ENCODE peak calls at places on chromosomes 1 and 21, in nine cellular contexts. D is breast epithelium, N is heart left ventricle, H is tibial nerve, W is lower leg skin, Y is H1, V is spleen, C is prostate gland, S is endothelial cell of umbilical vein. M is an unnamed sample.

GRCh38 chr1:114033219-114033706 is 54.0 kb downstream of the OLFML3 start:
- DNase-seq in C (no peak), Y (no peak), S (no peak), D (no peak), V (no peak), N (no peak), W (no peak), H (no peak), M (no peak)

GRCh38 chr1:98045211-98046030 is 124.6 kb upstream of the DPYD start:
- DNase-seq in N (no peak), S (peak; percentile 68), W (no peak), H (no peak), C (no peak), D (no peak), V (peak; percentile 69), Y (no peak), M (no peak)

GRCh38 chr1:93816970-93817738 is 61.9 kb downstream of the DNTTIP2 start:
- DNase-seq in C (no peak), V (no peak), W (no peak), S (peak; percentile 96), H (no peak), Y (no peak), D (no peak), N (no peak), M (no peak)

GRCh38 chr1:5847013-5847654 is 145.1 kb downstream of the NPHP4 start:
- DNase-seq in V (no peak), W (no peak), Y (peak; percentile 41), H (no peak), C (no peak), D (no peak), S (no peak), N (no peak), M (no peak)

GRCh38 chr1:56190975-56191768 is 388.2 kb downstream of the PLPP3 start:
- DNase-seq in C (no peak), Y (no peak), N (no peak), W (no peak), H (no peak), S (no peak), D (no peak), V (no peak), M (no peak)

GRCh38 chr1:244653439-244654283 is 735 bp downstream of the DESI2 start:
- DNase-seq in H (no peak), Y (no peak), S (peak; percentile 38), V (no peak), C (no peak), W (no peak), D (no peak), N (no peak), M (no peak)

GRCh38 chr21:26748066-26748465 is 97.1 kb downstream of the ADAMTS1 start:
- DNase-seq in H (no peak), W (no peak), S (no peak), V (no peak), N (no peak), D (no peak), Y (no peak), C (no peak), M (no peak)

GRCh38 chr1:58293388-58293787 is 253.1 kb downstream of the OMA1 start:
- DNase-seq in H (no peak), D (no peak), Y (no peak), V (no peak), S (no peak), W (no peak), C (no peak), N (no peak), M (no peak)

GRCh38 chr1:4723106-4723505 is 68.7 kb downstream of the AJAP1 start:
- DNase-seq in W (no peak), H (no peak), V (no peak), S (no peak), D (no peak), C (no peak), Y (no peak), N (no peak), M (no peak)

GRCh38 chr1:4726620-4727341 is 72.4 kb downstream of the AJAP1 start:
- DNase-seq in H (no peak), D (no peak), W (no peak), N (no peak), C (no peak), Y (no peak), V (no peak), S (no peak), M (no peak)

GRCh38 chr1:4724695-4725250 is 70.4 kb downstream of the AJAP1 start:
- DNase-seq in H (no peak), C (no peak), D (no peak), W (no peak), S (no peak), Y (no peak), V (no peak), N (no peak), M (no peak)

GRCh38 chr1:4725416-4725815 is 71.0 kb downstream of the AJAP1 start:
- DNase-seq in V (no peak), C (no peak), S (no peak), H (no peak), W (no peak), Y (no peak), D (no peak), N (no peak), M (no peak)

GRCh38 chr1:4724001-4724400 is 69.6 kb downstream of the AJAP1 start:
- DNase-seq in W (no peak), D (no peak), H (no peak), N (no peak), S (no peak), V (no peak), Y (no peak), C (no peak), M (no peak)
- TF ChIP-seq CTCF in W (no peak), D (no peak), H (no peak), N (no peak), S (no peak), V (no peak), Y (no peak), C (no peak), M (no peak)

DNA sequence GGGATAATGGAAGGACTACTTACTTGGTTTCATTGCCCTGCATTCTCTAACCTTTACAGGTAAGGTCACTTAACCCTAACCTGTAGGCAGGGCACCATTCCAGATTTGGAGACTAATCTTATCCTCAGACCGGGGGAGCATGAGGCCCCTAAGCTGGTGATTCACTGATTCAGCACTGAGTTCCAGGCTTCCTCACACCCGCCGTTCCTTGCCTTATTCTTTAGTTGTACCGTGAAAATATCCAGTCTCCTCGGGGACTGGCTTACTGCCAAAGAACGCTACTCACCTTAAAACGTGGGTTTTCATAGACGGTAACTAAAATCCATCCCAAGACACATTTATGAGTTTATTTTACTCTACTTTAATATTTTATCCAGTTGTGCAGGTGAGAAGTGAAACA is 44.3 kb upstream of the COL24A1 start:
- DNase-seq in D (no peak), H (no peak), S (no peak), C (no peak), N (no peak), W (no peak), Y (no peak), V (no peak), M (no peak)
- TF ChIP-seq POLR2A in D (no peak), H (no peak), S (no peak), C (no peak), N (no peak), W (no peak), Y (no peak), V (no peak), M (no peak)

GRCh38 chr1:23661887-23662286 is 29.7 kb upstream of the RPL11 start:
- DNase-seq in H (no peak), C (no peak), Y (no peak), N (no peak), S (no peak), W (no peak), D (no peak), V (no peak), M (no peak)

GRCh38 chr1:23670709-23671108 is 20.9 kb upstream of the RPL11 start:
- DNase-seq in Y (no peak), N (no peak), D (no peak), H (no peak), C (no peak), S (no peak), W (no peak), V (no peak), M (no peak)

GRCh38 chr1:23660671-23661070 is 30.9 kb upstream of the RPL11 start:
- DNase-seq in H (no peak), D (no peak), N (no peak), S (no peak), V (peak; percentile 20), C (no peak), Y (no peak), W (no peak), M (no peak)

GRCh38 chr1:23667411-23667810 is 24.2 kb upstream of the RPL11 start:
- DNase-seq in Y (no peak), C (no peak), W (no peak), H (no peak), V (no peak), S (no peak), N (no peak), D (no peak), M (no peak)

DNA sequence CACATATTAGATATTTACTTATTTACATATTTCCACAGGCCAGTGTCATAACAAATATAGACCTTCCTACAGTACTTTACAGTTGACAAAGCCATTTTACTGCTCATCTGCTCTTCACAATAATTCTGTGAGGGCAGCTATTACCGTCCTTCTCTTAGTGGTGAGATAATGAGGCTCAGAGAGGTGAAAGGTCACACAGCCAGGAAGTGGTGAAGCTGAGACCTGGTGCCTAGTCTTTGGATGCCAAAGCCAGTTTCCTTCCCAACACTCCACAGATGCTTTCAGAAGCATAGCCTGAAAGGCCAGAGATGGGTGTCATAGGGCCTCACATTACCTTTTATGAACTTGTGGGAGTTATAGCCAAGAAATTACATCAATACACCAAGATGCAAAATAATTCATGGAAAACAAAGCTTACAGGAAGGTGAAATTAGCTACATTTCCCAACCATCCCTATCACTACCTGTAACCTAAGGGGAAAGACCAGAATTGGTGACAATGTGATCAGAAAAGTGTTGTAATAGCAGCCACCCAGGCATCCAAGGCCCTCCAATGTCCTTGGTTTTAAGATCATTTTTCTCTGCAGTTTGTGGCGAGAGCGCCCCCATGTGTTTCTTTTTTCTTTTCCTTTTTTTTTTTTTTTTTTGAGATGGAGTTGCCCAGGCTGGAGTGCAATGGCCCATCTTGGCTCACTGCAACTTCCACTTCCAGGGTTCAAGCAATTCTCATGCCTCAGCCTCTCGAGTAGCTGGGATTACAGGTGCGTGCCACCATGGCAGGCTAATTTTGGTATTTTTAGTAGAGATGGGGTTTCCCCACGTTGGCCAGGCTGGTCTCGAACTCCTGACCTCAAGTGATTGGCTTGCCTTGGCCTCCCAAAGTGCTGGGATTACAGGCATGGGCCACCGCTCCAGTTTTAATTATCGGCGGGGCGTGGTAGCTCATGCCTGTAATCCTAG is 26.5 kb upstream of the RPL11 start:
- DNase-seq in W (no peak), C (no peak), H (no peak), V (no peak), N (no peak), S (peak; percentile 39), Y (no peak), D (no peak), M (no peak)
- TF ChIP-seq CTCF in W (no peak), C (no peak), H (peak; percentile 45), V (peak; percentile 18), N (no peak), S (peak; percentile 23), Y (peak; percentile 60), D (no peak), M (peak; percentile 37)

GRCh38 chr1:205748398-205749093 is 1.4 kb downstream of the NUCKS1 start:
- DNase-seq in D (no peak), C (peak; percentile 33), N (no peak), W (no peak), V (no peak), S (no peak), Y (no peak), H (no peak), M (no peak)

GRCh38 chr1:205749826-205750682 is at the start of gene NUCKS1:
- DNase-seq in H (peak; percentile 98), D (peak; percentile 100), V (peak; percentile 98), C (peak; percentile 99), W (peak; percentile 100), S (peak; percentile 98), N (peak; percentile 99), Y (peak; percentile 94), M (peak; percentile 93)

GRCh38 chr1:205746757-205747412 is 3.1 kb downstream of the NUCKS1 start:
- DNase-seq in H (no peak), S (peak; percentile 38), D (no peak), N (no peak), V (no peak), Y (no peak), W (no peak), C (no peak), M (no peak)

GRCh38 chr1:205750683-205751651 is 985 bp upstream of the NUCKS1 start:
- DNase-seq in S (no peak), C (no peak), D (no peak), N (no peak), H (no peak), Y (no peak), W (no peak), V (no peak), M (no peak)

DNA sequence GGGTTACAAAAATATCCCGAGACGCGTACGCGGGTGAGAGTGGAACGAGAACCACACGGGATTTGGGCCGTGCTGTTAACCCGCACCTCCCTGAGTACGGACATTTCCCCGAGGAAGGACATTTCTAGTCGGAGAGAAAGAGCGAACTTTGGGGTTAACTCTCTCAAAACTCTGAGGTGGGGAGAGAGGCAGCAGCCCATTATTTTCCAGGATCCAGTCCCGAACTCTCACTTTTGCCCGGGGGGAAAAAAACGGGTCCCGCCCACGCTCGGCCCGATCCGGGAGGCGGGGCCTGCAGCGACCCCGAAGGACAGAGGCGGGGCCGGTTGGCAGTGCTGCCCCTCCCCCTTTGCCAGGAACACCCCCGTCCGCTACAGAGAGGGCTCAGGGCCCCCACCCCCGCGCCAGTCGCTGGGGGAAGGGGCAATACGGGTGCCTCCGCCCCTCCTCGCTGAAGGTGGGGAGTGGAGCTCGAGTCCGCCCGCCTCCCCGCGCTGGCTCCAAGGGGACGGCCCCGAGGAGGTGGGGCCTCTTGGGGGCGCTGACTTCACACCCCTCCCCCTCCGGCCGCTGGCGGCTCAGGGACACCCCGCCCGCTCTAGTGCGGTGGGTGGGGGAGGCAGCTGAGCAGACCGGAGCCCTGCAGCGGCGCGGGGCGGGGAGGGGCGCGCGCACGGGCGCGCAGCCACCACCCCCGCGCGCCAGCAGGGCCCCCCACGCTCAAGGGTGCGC is 722 bp downstream of the NUCKS1 start:
- DNase-seq in C (peak; percentile 95), N (peak; percentile 97), W (peak; percentile 98), Y (peak; percentile 94), S (peak; percentile 98), D (peak; percentile 94), H (peak; percentile 81), V (peak; percentile 99), M (peak; percentile 36)
- TF ChIP-seq POLR2A in C (peak; percentile 88), N (peak; percentile 68), W (peak; percentile 88), Y (peak; percentile 90), S (peak; percentile 79), D (peak; percentile 12), H (peak; percentile 91), V (peak; percentile 62), M (no peak)

M was measured in esophagus squamous epithelium.